ENCODE peak calls at places on chromosomes 6 and 20, in four cellular contexts. G, K, H and I are unnamed samples.

GRCh38 chr20:52493177-52493711 is 301.7 kb upstream of the ZFP64 start:
- DNase-seq in G (peak; percentile 36), K (peak; percentile 94), H (no peak), I (no peak)

GRCh38 chr20:55153321-55153720 is 677.9 kb downstream of the DOK5 start:
- DNase-seq in G (no peak), K (no peak), H (no peak), I (no peak)

GRCh38 chr6:23980965-23981364 is 145.1 kb upstream of the NRSN1 start:
- DNase-seq in G (no peak), K (no peak), H (no peak), I (no peak)

GRCh38 chr6:1473598-1473997 is 84.2 kb downstream of the FOXF2 start:
- DNase-seq in G (no peak), K (no peak), H (no peak), I (no peak)

GRCh38 chr6:103379272-103379671 is 1480.4 kb downstream of the HACE1 start:
- DNase-seq in G (no peak), K (no peak), H (no peak), I (no peak)

GRCh38 chr6:151677427-151677826 is 130.1 kb upstream of the ESR1 start:
- DNase-seq in G (no peak), K (no peak), H (no peak), I (no peak)

GRCh38 chr6:34248198-34248726 is 544 bp downstream of the SMIM29 start:
- DNase-seq in G (peak; percentile 18), K (peak; percentile 40), H (peak; percentile 93), I (peak; percentile 63)

GRCh38 chr6:166626177-166627038 is 643 bp downstream of the RPS6KA2 start:
- DNase-seq in G (peak; percentile 49), K (peak; percentile 60), H (peak; percentile 91), I (peak; percentile 19)

GRCh38 chr6:144434308-144434990 is 149.3 kb downstream of the UTRN start:
- DNase-seq in G (peak; percentile 88), K (peak; percentile 89), H (no peak), I (no peak)

GRCh38 chr6:13712485-13712990 is 903 bp upstream of the RANBP9 start:
- DNase-seq in G (peak; percentile 21), K (peak; percentile 82), H (no peak), I (no peak)

GRCh38 chr6:126076992-126077664 is 90.8 kb downstream of the TRMT11 start:
- DNase-seq in G (no peak), K (no peak), H (no peak), I (no peak)

GRCh38 chr20:44050925-44051660 is 135.9 kb downstream of the JPH2 start:
- DNase-seq in G (no peak), K (no peak), H (peak; percentile 51), I (no peak)

GRCh38 chr20:36573798-36574277 is 441 bp downstream of the TGIF2 start:
- DNase-seq in G (no peak), K (peak; percentile 29), H (peak; percentile 91), I (no peak)

GRCh38 chr6:132053523-132053922 is 102.4 kb upstream of the CCN2 start:
- DNase-seq in G (peak; percentile 91), K (no peak), H (no peak), I (no peak)

GRCh38 chr20:46151936-46152335 is 33.8 kb downstream of the CD40 start:
- DNase-seq in G (no peak), K (no peak), H (peak; percentile 54), I (no peak)

GRCh38 chr20:64255361-64256281 is at the start of gene PCMTD2:
- DNase-seq in G (peak; percentile 68), K (peak; percentile 89), H (peak; percentile 96), I (peak; percentile 86)

GRCh38 chr20:55555075-55555650 is 450.2 kb downstream of the CBLN4 start:
- DNase-seq in G (no peak), K (no peak), H (no peak), I (no peak)

GRCh38 chr6:63403725-63404124 is 83.9 kb upstream of the LGSN start:
- DNase-seq in G (no peak), K (no peak), H (no peak), I (no peak)

GRCh38 chr20:50304883-50305635 is 114.4 kb downstream of the CEBPB start:
- DNase-seq in G (peak; percentile 99), K (no peak), H (peak; percentile 75), I (no peak)

GRCh38 chr6:88982720-88983119 is 19.3 kb upstream of the RNGTT start:
- DNase-seq in G (peak; percentile 79), K (peak; percentile 70), H (no peak), I (no peak)
- TF ChIP-seq CTCF in G (peak; percentile 92), K (peak; percentile 48), H (peak; percentile 71), I (peak; percentile 84)

DNA sequence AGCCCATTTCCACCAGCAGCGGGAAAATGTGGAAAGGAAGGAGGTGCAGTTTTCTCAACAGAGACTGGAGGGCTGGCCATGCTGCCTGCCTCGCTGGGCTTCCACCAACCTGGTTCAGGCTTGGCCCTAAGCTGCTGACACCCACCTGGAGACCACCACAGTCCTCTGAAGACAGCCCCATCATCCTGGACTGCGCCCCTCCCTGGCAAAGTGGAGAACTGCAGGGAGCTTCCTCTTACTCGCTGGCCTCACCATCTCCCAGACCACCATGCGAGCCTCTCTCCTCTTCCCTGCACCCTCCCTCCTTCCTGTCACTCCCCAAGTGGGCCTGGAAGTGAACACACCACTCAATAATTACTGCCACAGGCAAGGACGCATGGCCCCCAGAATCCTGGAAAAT is 71.5 kb downstream of the PSMG4 start:
- DNase-seq in G (no peak), K (no peak), H (peak; percentile 41), I (no peak)
- TF ChIP-seq CTCF in G (no peak), K (no peak), H (no peak), I (no peak)

GRCh38 chr20:3358676-3359340 is 48.7 kb downstream of the DNAAF9 start:
- DNase-seq in G (no peak), K (no peak), H (no peak), I (no peak)
- TF ChIP-seq CTCF in G (no peak), K (no peak), H (no peak), I (no peak)

DNA sequence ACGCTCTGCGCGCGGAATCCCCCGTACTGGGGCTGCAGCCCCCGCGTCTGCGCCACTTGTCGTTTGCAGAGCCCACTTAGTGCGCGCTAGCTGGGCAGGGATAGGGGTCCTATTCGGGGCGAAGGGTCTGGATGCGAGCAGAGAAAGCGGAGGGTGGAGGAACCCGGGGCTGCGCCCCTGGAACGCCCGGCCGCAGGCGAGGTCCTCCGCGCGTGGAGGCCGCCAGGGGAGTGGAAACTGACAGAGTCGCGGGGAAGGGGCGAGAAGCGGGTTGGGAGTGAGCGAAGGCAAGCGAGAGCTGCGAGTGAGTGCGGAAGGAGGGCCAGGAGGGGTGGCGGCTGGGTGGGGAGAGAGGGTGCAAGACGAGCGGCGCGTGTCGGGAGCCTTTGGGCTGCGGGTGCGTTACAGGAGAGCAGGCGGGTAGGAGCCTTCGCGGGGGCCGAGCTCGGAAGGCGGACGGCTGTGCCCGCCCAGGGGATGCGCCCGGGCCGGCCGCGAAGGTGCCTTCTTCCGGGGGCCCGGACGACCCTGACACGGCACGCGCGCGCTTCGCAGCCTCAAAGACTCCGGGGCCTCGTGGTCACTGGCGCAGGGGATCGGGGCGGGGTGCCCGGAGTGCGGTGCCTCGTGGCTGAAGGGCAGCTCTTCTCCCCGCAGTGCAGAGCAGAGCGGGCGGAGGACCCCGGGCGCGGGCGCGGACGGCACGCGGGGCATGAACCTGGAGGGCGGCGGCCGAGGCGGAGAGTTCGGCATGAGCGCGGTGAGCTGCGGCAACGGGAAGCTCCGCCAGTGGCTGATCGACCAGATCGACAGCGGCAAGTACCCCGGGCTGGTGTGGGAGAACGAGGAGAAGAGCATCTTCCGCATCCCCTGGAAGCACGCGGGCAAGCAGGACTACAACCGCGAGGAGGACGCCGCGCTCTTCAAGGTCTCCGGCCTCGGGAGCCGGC is 1.2 kb downstream of the IRF4 start:
- DNase-seq in G (no peak), K (no peak), H (peak; percentile 86), I (no peak)
- TF ChIP-seq CTCF in G (no peak), K (no peak), H (no peak), I (no peak)

GRCh38 chr20:58388882-58389323 is at the start of gene VAPB:
- DNase-seq in G (peak; percentile 96), K (peak; percentile 97), H (peak; percentile 99), I (peak; percentile 98)
- TF ChIP-seq CTCF in G (no peak), K (no peak), H (no peak), I (no peak)

GRCh38 chr6:142822882-142823578 is 121.9 kb downstream of the HIVEP2 start:
- DNase-seq in G (no peak), K (no peak), H (peak; percentile 77), I (no peak)
- TF ChIP-seq CTCF in G (peak; percentile 19), K (no peak), H (no peak), I (no peak)

GRCh38 chr6:96849615-96850014 is 12.3 kb upstream of the GPR63 start:
- DNase-seq in G (no peak), K (no peak), H (no peak), I (no peak)

GRCh38 chr6:96852605-96853004 is 15.3 kb upstream of the GPR63 start:
- DNase-seq in G (no peak), K (no peak), H (no peak), I (no peak)

GRCh38 chr6:96853083-96853482 is 15.8 kb upstream of the GPR63 start:
- DNase-seq in G (no peak), K (no peak), H (no peak), I (no peak)

GRCh38 chr6:96856822-96857221 is 19.5 kb upstream of the GPR63 start:
- DNase-seq in G (no peak), K (no peak), H (no peak), I (no peak)

DNA sequence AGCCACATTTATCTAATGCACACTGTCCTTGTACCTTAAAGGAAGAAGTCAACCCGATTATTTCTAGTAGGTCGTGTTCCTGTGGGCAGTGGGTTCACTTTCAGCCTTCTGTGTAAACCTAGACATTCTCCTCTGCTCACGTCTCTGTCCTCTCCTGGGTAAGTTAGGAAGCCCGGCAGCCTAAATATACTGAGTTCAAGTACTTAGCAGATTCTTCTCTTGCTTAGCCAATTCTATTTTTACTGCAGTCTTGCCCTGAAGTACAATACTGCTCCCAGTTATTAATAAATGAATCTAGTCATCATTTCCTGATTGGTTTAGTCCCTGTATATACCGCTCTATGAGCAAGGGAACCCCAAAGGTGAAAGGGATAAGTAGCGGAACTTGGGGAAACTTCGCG is 14.6 kb upstream of the GPR63 start:
- DNase-seq in G (no peak), K (no peak), H (no peak), I (no peak)
- TF ChIP-seq CTCF in G (no peak), K (no peak), H (no peak), I (no peak)

GRCh38 chr6:106085984-106086832 is at the start of gene PRDM1:
- DNase-seq in G (peak; percentile 72), K (peak; percentile 38), H (peak; percentile 98), I (peak; percentile 75)
- TF ChIP-seq CTCF in G (peak; percentile 15), K (no peak), H (no peak), I (peak; percentile 15)

GRCh38 chr6:154457881-154458284 is 52.6 kb downstream of the CNKSR3 start:
- DNase-seq in G (no peak), K (no peak), H (no peak), I (no peak)
- TF ChIP-seq CTCF in G (no peak), K (no peak), H (no peak), I (no peak)

DNA sequence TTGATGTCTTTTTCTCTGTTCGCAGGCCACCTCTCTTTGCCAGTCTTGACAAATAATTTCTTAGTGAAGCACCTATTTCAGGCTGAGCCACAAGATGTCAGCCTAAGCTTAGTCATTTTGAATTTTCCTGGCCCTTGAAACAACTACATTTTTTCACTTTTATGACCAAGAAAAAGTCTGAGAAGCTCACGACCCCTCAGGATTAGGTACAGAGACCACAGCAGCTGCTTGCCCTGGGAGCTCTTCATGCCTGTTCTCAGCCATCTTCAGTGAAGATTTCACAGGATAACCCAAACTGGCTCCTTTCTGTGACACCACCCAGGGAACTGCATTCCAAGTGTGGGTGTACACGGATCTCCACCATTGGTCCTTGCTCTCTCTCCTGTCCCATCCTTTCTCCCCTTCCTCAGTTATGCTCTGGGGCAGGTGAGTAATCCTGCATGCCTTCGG is 38.4 kb upstream of the SPTLC3 start:
- DNase-seq in G (peak; percentile 51), K (peak; percentile 56), H (no peak), I (no peak)
- TF ChIP-seq CTCF in G (peak; percentile 74), K (peak; percentile 27), H (no peak), I (no peak)